ENCODE peak calls at places on chromosomes 13 and 19, in seven cellular contexts. J is GM12892, F is H1, G is K562, I is HepG2, L is SK-N-SH, V is GM12878. D is an unnamed sample.

GRCh38 chr13:50082426-50083283 is 67.4 kb downstream of the KCNRG start:
- DNase-seq in J (peak; percentile 38), F (peak; percentile 62), G (peak; percentile 47), I (peak; percentile 94), L (peak; percentile 50), V (peak; percentile 62), D (peak; percentile 30)

GRCh38 chr13:95254341-95254740 is 46.9 kb downstream of the ABCC4 start:
- DNase-seq in J (no peak), F (no peak), G (no peak), I (no peak), L (no peak), V (no peak), D (no peak)

GRCh38 chr13:101291647-101292515 is 124.4 kb downstream of the NALCN start:
- DNase-seq in J (no peak), F (no peak), G (no peak), I (no peak), L (no peak), V (no peak), D (no peak)

GRCh38 chr19:37572203-37572602 is 22.4 kb downstream of the ZNF571 start:
- DNase-seq in J (no peak), F (no peak), G (no peak), I (no peak), L (no peak), V (no peak), D (no peak)

GRCh38 chr13:49936943-49937273 is 768 bp upstream of the SPRYD7 start:
- DNase-seq in J (no peak), F (no peak), G (peak; percentile 21), I (no peak), L (no peak), V (no peak), D (no peak)

GRCh38 chr13:103006706-103007426 is 59.4 kb downstream of the SLC10A2 start:
- DNase-seq in J (no peak), F (no peak), G (no peak), I (no peak), L (no peak), V (peak; percentile 74), D (no peak)

GRCh38 chr13:27211771-27212364 is 39.5 kb upstream of the RPL21 start:
- DNase-seq in J (no peak), F (no peak), G (no peak), I (no peak), L (no peak), V (no peak), D (no peak)

GRCh38 chr19:15508035-15508710 is at the start of gene CYP4F22:
- DNase-seq in J (no peak), F (no peak), G (peak; percentile 67), I (no peak), L (no peak), V (no peak), D (no peak)

GRCh38 chr13:48600374-48601364 is 53.1 kb upstream of the CYSLTR2 start:
- DNase-seq in J (no peak), F (no peak), G (no peak), I (peak; percentile 32), L (no peak), V (no peak), D (no peak)

GRCh38 chr13:24220086-24220703 is 59.7 kb downstream of the SPATA13 start:
- DNase-seq in J (peak; percentile 32), F (no peak), G (peak; percentile 35), I (peak; percentile 75), L (peak; percentile 77), V (no peak), D (peak; percentile 44)

GRCh38 chr19:33064117-33064777 is 441 bp downstream of the RHPN2 start:
- DNase-seq in J (peak; percentile 45), F (peak; percentile 79), G (peak; percentile 74), I (no peak), L (peak; percentile 84), V (no peak), D (peak; percentile 60)

GRCh38 chr19:33066543-33066942 is 1.9 kb upstream of the RHPN2 start:
- DNase-seq in J (no peak), F (no peak), G (no peak), I (no peak), L (no peak), V (no peak), D (no peak)

GRCh38 chr19:33062902-33063301 is 1.8 kb downstream of the RHPN2 start:
- DNase-seq in J (no peak), F (no peak), G (no peak), I (no peak), L (no peak), V (no peak), D (no peak)

GRCh38 chr19:33063356-33064116 is 1.2 kb downstream of the RHPN2 start:
- DNase-seq in J (no peak), F (peak; percentile 60), G (no peak), I (no peak), L (peak; percentile 57), V (no peak), D (no peak)

GRCh38 chr19:33064778-33065550 is at the start of gene RHPN2:
- DNase-seq in J (peak; percentile 82), F (peak; percentile 82), G (peak; percentile 96), I (peak; percentile 43), L (peak; percentile 96), V (no peak), D (peak; percentile 83)
- TF ChIP-seq POLR2AphosphoS5 in J (no peak), F (peak; percentile 65), G (no peak), I (peak; percentile 67), L (peak; percentile 52), V (no peak), D (no peak)

GRCh38 chr19:39247701-39248664 is 673 bp downstream of the IFNL4 start:
- DNase-seq in J (no peak), F (peak; percentile 69), G (no peak), I (no peak), L (no peak), V (no peak), D (no peak)
- TF ChIP-seq TAF1 in J (no peak), F (no peak), G (no peak), I (no peak), L (no peak), V (no peak), D (no peak)

GRCh38 chr19:49640113-49640898 is at the start of gene RRAS:
- DNase-seq in J (peak; percentile 96), F (peak; percentile 100), G (peak; percentile 95), I (peak; percentile 98), L (peak; percentile 95), V (peak; percentile 100), D (peak; percentile 98)
- TF ChIP-seq POLR2AphosphoS5 in J (peak; percentile 84), F (peak; percentile 64), G (peak; percentile 75), I (peak; percentile 86), L (peak; percentile 59), V (peak; percentile 84), D (peak; percentile 85)

DNA sequence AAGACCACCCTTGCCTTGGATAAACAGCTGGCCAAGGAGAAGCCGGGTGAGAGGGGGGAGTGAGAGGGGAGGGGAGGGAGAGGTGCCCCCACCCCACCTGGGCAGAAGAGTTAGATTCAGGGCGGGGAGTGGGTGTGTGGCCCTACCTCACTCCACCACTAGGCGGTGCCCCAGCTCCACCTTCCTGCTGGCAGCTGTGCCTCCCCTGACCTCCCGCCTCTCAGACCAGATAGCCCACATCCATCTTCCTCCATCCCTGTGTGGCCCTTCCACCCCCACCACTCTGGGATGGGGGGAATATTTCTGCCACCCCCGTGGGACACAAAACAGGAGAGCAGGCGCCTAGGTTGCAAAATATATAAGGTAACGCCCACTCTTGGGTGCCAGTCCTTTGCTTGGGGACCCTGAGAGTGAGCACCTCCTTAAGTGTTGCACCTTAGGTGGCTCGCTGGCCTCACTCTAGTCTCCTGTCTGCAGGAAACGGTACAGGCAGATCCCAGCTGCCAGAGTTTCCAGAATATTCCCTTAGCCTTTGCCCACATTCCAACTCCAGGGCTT is 13.8 kb upstream of the EHD2 start:
- DNase-seq in J (peak; percentile 72), F (peak; percentile 95), G (peak; percentile 83), I (peak; percentile 28), L (peak; percentile 95), V (no peak), D (peak; percentile 87)
- TF ChIP-seq TAF1 in J (no peak), F (no peak), G (no peak), I (no peak), L (no peak), V (no peak), D (no peak)

DNA sequence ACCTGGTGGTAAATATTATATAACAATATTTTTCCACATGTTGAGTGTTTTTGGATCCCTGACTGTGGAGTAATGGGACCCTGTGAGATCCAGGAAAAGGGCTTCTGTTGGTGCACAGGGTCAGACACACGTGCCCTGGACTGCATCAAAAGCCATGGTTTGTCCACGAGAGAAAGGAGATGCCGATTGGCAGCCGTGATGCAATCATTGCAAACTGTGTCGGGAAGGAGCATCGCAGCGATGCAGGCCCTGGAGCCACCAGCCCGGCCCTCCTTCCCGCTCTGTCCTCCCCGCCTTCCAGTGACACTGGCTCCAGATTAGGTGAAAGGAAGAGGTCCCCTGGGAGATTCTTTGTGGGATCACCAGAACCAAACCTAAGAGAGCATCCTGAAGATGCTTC is 9.1 kb downstream of the COL4A2 start:
- DNase-seq in J (no peak), F (no peak), G (no peak), I (no peak), L (no peak), V (no peak), D (no peak)
- TF ChIP-seq POLR2AphosphoS5 in J (no peak), F (no peak), G (no peak), I (no peak), L (no peak), V (no peak), D (no peak)

GRCh38 chr19:609001-609340 is 19.3 kb downstream of the HCN2 start:
- DNase-seq in J (no peak), F (no peak), G (no peak), I (no peak), L (peak; percentile 89), V (no peak), D (no peak)
- TF ChIP-seq TAF1 in J (no peak), F (no peak), G (no peak), I (no peak), L (no peak), V (no peak), D (no peak)

GRCh38 chr19:13098291-13099072 is 4.2 kb downstream of the LYL1 start:
- DNase-seq in J (no peak), F (peak; percentile 60), G (no peak), I (no peak), L (no peak), V (no peak), D (no peak)
- TF ChIP-seq POLR2AphosphoS5 in J (no peak), F (no peak), G (peak; percentile 12), I (no peak), L (no peak), V (no peak), D (no peak)

D was measured in GM12891.